ENCODE peak calls at places on chromosomes 13 and 19, in eight cellular contexts. O is GM23338, P is C1 segment of cervical spinal cord, D is osteoblast, J is AG04450, Z is ACHN, H is heart left ventricle, M is testis. X is an unnamed sample.

GRCh38 chr19:29867984-29868383 is 56.2 kb downstream of the CCNE1 start:
- DNase-seq in O (no peak), P (no peak), D (no peak), J (no peak), Z (no peak), H (no peak), M (no peak), X (no peak)

GRCh38 chr13:106072014-106072413 is 463.4 kb downstream of the EFNB2 start:
- DNase-seq in O (no peak), P (no peak), D (no peak), J (no peak), Z (no peak), H (no peak), M (no peak), X (no peak)

GRCh38 chr13:114005206-114005720 is 31.4 kb upstream of the C13orf46 start:
- DNase-seq in O (no peak), P (no peak), D (peak; percentile 92), J (no peak), Z (no peak), H (no peak), M (no peak), X (no peak)

GRCh38 chr13:75356426-75356825 is 125.5 kb downstream of the TBC1D4 start:
- DNase-seq in O (no peak), P (no peak), D (no peak), J (no peak), Z (no peak), H (no peak), M (no peak), X (no peak)

GRCh38 chr19:46634045-46634655 is 1.9 kb downstream of the GNG8 start:
- DNase-seq in O (peak; percentile 96), P (no peak), D (peak; percentile 96), J (no peak), Z (peak; percentile 76), H (peak; percentile 67), M (peak; percentile 74), X (peak; percentile 99)

GRCh38 chr19:34171877-34172660 is at the start of gene LSM14A:
- DNase-seq in O (peak; percentile 94), P (peak; percentile 59), D (peak; percentile 98), J (peak; percentile 78), Z (peak; percentile 88), H (peak; percentile 94), M (peak; percentile 93), X (peak; percentile 94)

GRCh38 chr19:1503089-1503924 is 9.5 kb downstream of the ADAMTSL5 start:
- DNase-seq in O (peak; percentile 85), P (no peak), D (no peak), J (no peak), Z (peak; percentile 43), H (no peak), M (peak; percentile 80), X (no peak)

GRCh38 chr19:17550076-17550667 is 5.3 kb upstream of the COLGALT1 start:
- DNase-seq in O (no peak), P (no peak), D (no peak), J (no peak), Z (no peak), H (no peak), M (no peak), X (no peak)

GRCh38 chr19:3062165-3063105 is at the start of gene TLE5:
- DNase-seq in O (peak; percentile 61), P (no peak), D (peak; percentile 99), J (no peak), Z (peak; percentile 54), H (peak; percentile 77), M (peak; percentile 74), X (peak; percentile 43)

GRCh38 chr19:40347476-40348124 is 597 bp downstream of the C19orf47 start:
- DNase-seq in O (no peak), P (no peak), D (peak; percentile 85), J (no peak), Z (peak; percentile 1), H (no peak), M (no peak), X (no peak)

GRCh38 chr19:34482380-34483250 is 1.1 kb downstream of the WTIP start:
- DNase-seq in O (peak; percentile 65), P (no peak), D (peak; percentile 94), J (no peak), Z (peak; percentile 36), H (no peak), M (peak; percentile 61), X (no peak)

GRCh38 chr13:97223711-97224461 is 1.8 kb downstream of the MBNL2 start:
- DNase-seq in O (peak; percentile 67), P (no peak), D (peak; percentile 85), J (peak; percentile 83), Z (peak; percentile 87), H (peak; percentile 72), M (peak; percentile 86), X (peak; percentile 95)

GRCh38 chr13:95292622-95293021 is 8.6 kb downstream of the ABCC4 start:
- DNase-seq in O (no peak), P (no peak), D (no peak), J (no peak), Z (no peak), H (no peak), M (no peak), X (no peak)

GRCh38 chr19:38360839-38361631 is 13.3 kb upstream of the PSMD8 start:
- DNase-seq in O (no peak), P (no peak), D (no peak), J (no peak), Z (no peak), H (no peak), M (no peak), X (no peak)

GRCh38 chr13:111168116-111168515 is 53.0 kb downstream of the ARHGEF7 start:
- DNase-seq in O (no peak), P (no peak), D (no peak), J (no peak), Z (no peak), H (no peak), M (no peak), X (no peak)

X was measured in HT-29.